ENCODE peak calls at places on chromosomes 13 and 19, in eight cellular contexts. X, O, H, M, Z, I, E and A are unnamed samples.

GRCh38 chr13:80029170-80029569 is 311.8 kb downstream of the SPRY2 start:
- DNase-seq in Z (no peak), I (no peak), M (no peak), X (no peak), H (no peak), E (no peak), O (no peak), A (no peak)

GRCh38 chr19:46639356-46640061 is 3.5 kb upstream of the GNG8 start:
- DNase-seq in I (peak; percentile 92), H (peak; percentile 88), O (no peak), M (peak; percentile 51), X (peak; percentile 25), E (peak; percentile 84), Z (peak; percentile 81), A (no peak)

GRCh38 chr13:104011505-104012270 is 945.5 kb upstream of the SLC10A2 start:
- DNase-seq in E (no peak), X (no peak), H (peak; percentile 22), I (peak; percentile 73), M (no peak), O (no peak), Z (no peak), A (no peak)

GRCh38 chr13:40388617-40389016 is 277.8 kb downstream of the FOXO1 start:
- DNase-seq in O (peak; percentile 47), H (no peak), M (no peak), I (no peak), E (peak; percentile 68), Z (peak; percentile 72), X (no peak), A (no peak)

GRCh38 chr19:48325265-48325910 is at the start of gene EMP3:
- DNase-seq in I (peak; percentile 93), H (peak; percentile 87), M (peak; percentile 57), X (peak; percentile 63), Z (peak; percentile 92), O (peak; percentile 90), E (peak; percentile 86), A (peak; percentile 72)

GRCh38 chr13:27634791-27635190 is 13.1 kb downstream of the POLR1D start:
- DNase-seq in X (no peak), E (no peak), Z (no peak), M (no peak), O (no peak), H (no peak), I (no peak), A (no peak)

GRCh38 chr13:60431108-60431700 is 34.2 kb downstream of the TDRD3 start:
- DNase-seq in O (peak; percentile 26), E (no peak), I (no peak), M (no peak), H (no peak), Z (no peak), X (no peak), A (peak; percentile 0)

GRCh38 chr19:2887391-2887914 is 13.3 kb upstream of the ZNF57 start:
- DNase-seq in X (no peak), I (no peak), E (no peak), O (peak; percentile 29), H (no peak), M (no peak), Z (no peak), A (peak; percentile 13)

GRCh38 chr13:74015137-74015536 is 119.1 kb downstream of the KLF12 start:
- DNase-seq in E (no peak), O (no peak), M (no peak), Z (no peak), I (no peak), X (no peak), H (no peak), A (no peak)

GRCh38 chr19:35476149-35476548 is 14.1 kb downstream of the KRTDAP start:
- DNase-seq in X (no peak), M (no peak), O (no peak), Z (no peak), E (no peak), I (no peak), H (no peak), A (peak; percentile 23)

GRCh38 chr13:87680298-87680697 is 9.1 kb downstream of the SLITRK5 start:
- DNase-seq in X (no peak), I (no peak), M (no peak), E (no peak), Z (no peak), H (no peak), O (no peak), A (peak; percentile 2)

GRCh38 chr13:54183728-54184127 is 1155.1 kb downstream of the OLFM4 start:
- DNase-seq in O (no peak), Z (no peak), M (no peak), E (no peak), H (no peak), I (no peak), X (no peak), A (no peak)

GRCh38 chr13:22173605-22174004 is 502.7 kb downstream of the FGF9 start:
- DNase-seq in E (no peak), O (no peak), H (no peak), M (no peak), Z (no peak), I (no peak), X (no peak), A (no peak)

GRCh38 chr13:56187331-56187730 is 953.4 kb upstream of the PRR20A start:
- DNase-seq in E (peak; percentile 51), X (no peak), M (no peak), O (no peak), I (peak; percentile 61), H (no peak), Z (no peak), A (no peak)

GRCh38 chr13:35787937-35788336 is 311.4 kb upstream of the MAB21L1 start:
- DNase-seq in Z (no peak), M (no peak), E (no peak), I (no peak), X (no peak), H (no peak), O (no peak), A (no peak)

GRCh38 chr19:16283103-16283469 is 41.5 kb upstream of the KLF2 start:
- DNase-seq in X (no peak), Z (no peak), H (no peak), E (no peak), M (no peak), O (no peak), I (no peak), A (no peak)

GRCh38 chr19:18450934-18451836 is 13.3 kb upstream of the ISYNA1 start:
- DNase-seq in E (peak; percentile 94), X (peak; percentile 99), Z (peak; percentile 93), O (peak; percentile 75), H (peak; percentile 94), I (peak; percentile 95), M (peak; percentile 81), A (peak; percentile 89)

GRCh38 chr19:3589439-3589838 is 4.2 kb downstream of the GIPC3 start:
- DNase-seq in I (no peak), O (no peak), Z (no peak), H (no peak), X (no peak), E (no peak), M (no peak), A (no peak)

GRCh38 chr19:17075860-17076538 is 422 bp downstream of the MYO9B start:
- DNase-seq in X (no peak), O (peak; percentile 12), Z (peak; percentile 77), I (peak; percentile 89), M (peak; percentile 59), H (no peak), E (peak; percentile 73), A (peak; percentile 8)

GRCh38 chr19:53969366-53969765 is 6.6 kb downstream of the CACNG8 start:
- DNase-seq in X (no peak), O (no peak), H (no peak), Z (no peak), E (no peak), M (no peak), I (no peak), A (no peak)

GRCh38 chr19:52734340-52734892 is 428 bp downstream of the ZNF611 start:
- DNase-seq in Z (no peak), O (peak; percentile 32), H (peak; percentile 57), M (peak; percentile 27), I (peak; percentile 79), E (peak; percentile 66), X (peak; percentile 11), A (peak; percentile 20)

GRCh38 chr13:97003071-97003470 is 8.8 kb upstream of the OXGR1 start:
- DNase-seq in Z (no peak), H (no peak), X (no peak), M (no peak), O (no peak), I (no peak), E (no peak), A (no peak)

GRCh38 chr13:57629821-57630235 is 1.7 kb upstream of the PCDH17 start:
- DNase-seq in Z (peak; percentile 87), M (peak; percentile 86), I (peak; percentile 88), X (peak; percentile 92), O (peak; percentile 77), H (peak; percentile 58), E (peak; percentile 93), A (no peak)

DNA sequence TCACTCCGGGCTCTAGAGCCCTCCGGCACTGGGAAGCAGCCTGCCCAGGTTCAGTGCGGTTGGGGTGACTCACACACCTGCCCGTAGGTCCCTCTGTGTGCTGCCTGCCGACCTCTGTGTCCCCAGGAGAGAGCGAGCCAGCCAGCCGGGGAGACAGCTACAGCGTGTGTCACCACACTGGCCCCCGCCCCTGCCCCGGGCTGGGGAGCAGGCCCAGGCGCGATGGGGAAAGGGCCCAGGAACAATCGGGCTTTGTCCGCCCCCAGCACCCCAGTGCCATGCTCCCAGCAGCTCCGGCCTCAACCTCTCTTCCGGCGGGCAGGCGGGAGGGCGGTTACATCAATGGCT is at the start of gene KLK6:
- DNase-seq in I (peak; percentile 78), E (no peak), Z (no peak), X (peak; percentile 30), H (no peak), O (no peak), M (no peak), A (peak; percentile 98)
- TF ChIP-seq CTCF in I (no peak), E (no peak), Z (no peak), X (no peak), H (no peak), O (no peak), M (no peak), A (no peak)

GRCh38 chr13:30866692-30867669 is 39.1 kb upstream of the MEDAG start:
- DNase-seq in X (no peak), M (no peak), O (no peak), E (no peak), H (peak; percentile 53), Z (peak; percentile 50), I (no peak), A (no peak)
- TF ChIP-seq CTCF in X (no peak), M (no peak), O (no peak), E (no peak), H (no peak), Z (no peak), I (no peak), A (no peak)

GRCh38 chr13:71320452-71320851 is 546.6 kb downstream of the DACH1 start:
- DNase-seq in I (no peak), Z (no peak), H (no peak), O (peak; percentile 19), M (no peak), E (no peak), X (no peak), A (peak; percentile 3)
- TF ChIP-seq CTCF in I (peak; percentile 33), Z (no peak), H (no peak), O (peak; percentile 51), M (peak; percentile 16), E (no peak), X (peak; percentile 67), A (no peak)

DNA sequence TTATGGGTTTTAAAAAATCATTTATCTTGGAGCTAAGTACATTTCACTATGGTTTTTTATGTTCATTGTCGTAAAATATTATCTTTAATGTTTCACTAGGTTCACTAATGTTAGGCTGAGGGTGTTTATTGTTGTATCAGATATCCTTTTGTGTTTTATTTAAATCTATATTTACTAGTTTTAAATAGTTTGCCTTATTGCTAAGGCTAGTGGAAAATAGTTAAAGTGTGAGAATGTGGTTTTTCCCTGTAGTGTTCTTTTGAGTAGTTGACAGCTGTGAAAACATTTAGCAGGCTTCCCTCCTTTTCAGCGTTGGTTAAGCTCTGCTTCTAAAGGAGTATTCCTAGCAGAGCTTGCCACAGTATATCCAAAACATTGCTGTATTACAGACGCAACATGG is 139.0 kb downstream of the TM9SF2 start:
- DNase-seq in I (no peak), H (no peak), E (no peak), M (no peak), O (no peak), X (no peak), Z (no peak), A (no peak)
- TF ChIP-seq CTCF in I (no peak), H (no peak), E (no peak), M (no peak), O (no peak), X (no peak), Z (no peak), A (no peak)